ENCODE peak calls at places on chromosome 16, in seven cellular contexts. One of them, this sample, is unnamed.

GRCh38 chr16:18983565-18984424 is at the start of gene TMC7:
- DNase-seq in brain microvascular endothelial cell: peak; percentile 83
- DNase-seq in HCT116: peak; percentile 80
- DNase-seq in CD8-positive, alpha-beta T cell: no peak
- DNase-seq in cardiac fibroblast: peak; percentile 83
- DNase-seq in IMR-90: peak; percentile 79
- DNase-seq in D721Med: peak; percentile 82
- DNase-seq in this sample: peak; percentile 26

GRCh38 chr16:27389272-27389961 is 12.6 kb upstream of the IL21R start:
- DNase-seq in cardiac fibroblast: no peak
- DNase-seq in brain microvascular endothelial cell: no peak
- DNase-seq in HCT116: no peak
- DNase-seq in D721Med: no peak
- DNase-seq in IMR-90: peak; percentile 30
- DNase-seq in CD8-positive, alpha-beta T cell: no peak
- DNase-seq in this sample: no peak

GRCh38 chr16:78988361-78988992 is 612.1 kb downstream of the MAF start:
- DNase-seq in D721Med: no peak
- DNase-seq in HCT116: no peak
- DNase-seq in CD8-positive, alpha-beta T cell: no peak
- DNase-seq in IMR-90: no peak
- DNase-seq in cardiac fibroblast: no peak
- DNase-seq in brain microvascular endothelial cell: no peak
- DNase-seq in this sample: no peak

GRCh38 chr16:88510091-88510719 is 57.1 kb downstream of the ZFPM1 start:
- DNase-seq in D721Med: no peak
- DNase-seq in CD8-positive, alpha-beta T cell: no peak
- DNase-seq in IMR-90: no peak
- DNase-seq in HCT116: no peak
- DNase-seq in brain microvascular endothelial cell: no peak
- DNase-seq in cardiac fibroblast: no peak
- DNase-seq in this sample: no peak

GRCh38 chr16:31211960-31212359 is 2.0 kb upstream of the TRIM72 start:
- DNase-seq in HCT116: no peak
- DNase-seq in cardiac fibroblast: no peak
- DNase-seq in IMR-90: no peak
- DNase-seq in brain microvascular endothelial cell: no peak
- DNase-seq in CD8-positive, alpha-beta T cell: no peak
- DNase-seq in D721Med: peak; percentile 1
- DNase-seq in this sample: no peak

GRCh38 chr16:88511911-88512310 is 58.3 kb upstream of the ZC3H18 start:
- DNase-seq in cardiac fibroblast: no peak
- DNase-seq in IMR-90: no peak
- DNase-seq in brain microvascular endothelial cell: no peak
- DNase-seq in D721Med: no peak
- DNase-seq in CD8-positive, alpha-beta T cell: no peak
- DNase-seq in HCT116: no peak
- DNase-seq in this sample: no peak

GRCh38 chr16:52050418-52050817 is 496.5 kb downstream of the TOX3 start:
- DNase-seq in brain microvascular endothelial cell: peak; percentile 43
- DNase-seq in HCT116: no peak
- DNase-seq in IMR-90: peak; percentile 24
- DNase-seq in CD8-positive, alpha-beta T cell: no peak
- DNase-seq in D721Med: no peak
- DNase-seq in cardiac fibroblast: no peak
- DNase-seq in this sample: no peak

GRCh38 chr16:3738541-3738940 is 21.2 kb upstream of the TRAP1 start:
- DNase-seq in IMR-90: no peak
- DNase-seq in HCT116: no peak
- DNase-seq in brain microvascular endothelial cell: no peak
- DNase-seq in cardiac fibroblast: no peak
- DNase-seq in D721Med: no peak
- DNase-seq in CD8-positive, alpha-beta T cell: no peak
- DNase-seq in this sample: no peak

GRCh38 chr16:57147381-57148191 is 38.3 kb downstream of the PSME3IP1 start:
- DNase-seq in IMR-90: peak; percentile 46
- DNase-seq in HCT116: no peak
- DNase-seq in D721Med: no peak
- DNase-seq in cardiac fibroblast: peak; percentile 41
- DNase-seq in CD8-positive, alpha-beta T cell: no peak
- DNase-seq in brain microvascular endothelial cell: no peak
- DNase-seq in this sample: peak; percentile 13

GRCh38 chr16:64751906-64752305 is 370.0 kb downstream of the CDH11 start:
- DNase-seq in CD8-positive, alpha-beta T cell: no peak
- DNase-seq in cardiac fibroblast: peak; percentile 7
- DNase-seq in IMR-90: peak; percentile 90
- DNase-seq in D721Med: no peak
- DNase-seq in HCT116: no peak
- DNase-seq in brain microvascular endothelial cell: peak; percentile 87
- DNase-seq in this sample: no peak

GRCh38 chr16:58198022-58198683 is at the start of gene CSNK2A2:
- DNase-seq in IMR-90: peak; percentile 56
- DNase-seq in HCT116: peak; percentile 32
- DNase-seq in D721Med: peak; percentile 48
- DNase-seq in brain microvascular endothelial cell: peak; percentile 36
- DNase-seq in cardiac fibroblast: peak; percentile 74
- DNase-seq in CD8-positive, alpha-beta T cell: peak; percentile 67
- DNase-seq in this sample: peak; percentile 29

GRCh38 chr16:27576729-27577128 is 26.8 kb downstream of the KATNIP start:
- DNase-seq in HCT116: no peak
- DNase-seq in brain microvascular endothelial cell: no peak
- DNase-seq in cardiac fibroblast: no peak
- DNase-seq in CD8-positive, alpha-beta T cell: no peak
- DNase-seq in D721Med: no peak
- DNase-seq in IMR-90: no peak
- DNase-seq in this sample: no peak

GRCh38 chr16:83589576-83589975 is 218.2 kb upstream of the HSBP1 start:
- DNase-seq in brain microvascular endothelial cell: no peak
- DNase-seq in D721Med: no peak
- DNase-seq in CD8-positive, alpha-beta T cell: no peak
- DNase-seq in HCT116: no peak
- DNase-seq in cardiac fibroblast: no peak
- DNase-seq in IMR-90: no peak
- DNase-seq in this sample: no peak

GRCh38 chr16:31785126-31785525 is 88.5 kb upstream of the ZNF267 start:
- DNase-seq in CD8-positive, alpha-beta T cell: no peak
- DNase-seq in D721Med: no peak
- DNase-seq in cardiac fibroblast: no peak
- DNase-seq in IMR-90: no peak
- DNase-seq in brain microvascular endothelial cell: no peak
- DNase-seq in HCT116: no peak
- DNase-seq in this sample: no peak

GRCh38 chr16:19804538-19805323 is 79.9 kb downstream of the GPRC5B start:
- DNase-seq in D721Med: no peak
- DNase-seq in CD8-positive, alpha-beta T cell: no peak
- DNase-seq in cardiac fibroblast: peak; percentile 43
- DNase-seq in IMR-90: no peak
- DNase-seq in brain microvascular endothelial cell: no peak
- DNase-seq in HCT116: no peak
- DNase-seq in this sample: no peak

GRCh38 chr16:83781-84615 is 6.0 kb downstream of the MPG start:
- DNase-seq in HCT116: no peak
- DNase-seq in brain microvascular endothelial cell: no peak
- DNase-seq in D721Med: no peak
- DNase-seq in IMR-90: peak; percentile 28
- DNase-seq in CD8-positive, alpha-beta T cell: no peak
- DNase-seq in cardiac fibroblast: peak; percentile 54
- DNase-seq in this sample: no peak

GRCh38 chr16:19607610-19608280 is 52.2 kb downstream of the VPS35L start:
- DNase-seq in D721Med: no peak
- DNase-seq in HCT116: no peak
- DNase-seq in CD8-positive, alpha-beta T cell: no peak
- DNase-seq in IMR-90: peak; percentile 14
- DNase-seq in brain microvascular endothelial cell: peak; percentile 72
- DNase-seq in cardiac fibroblast: peak; percentile 42
- DNase-seq in this sample: no peak

GRCh38 chr16:50519001-50519400 is 29.2 kb upstream of the NKD1 start:
- DNase-seq in D721Med: no peak
- DNase-seq in HCT116: no peak
- DNase-seq in IMR-90: no peak
- DNase-seq in brain microvascular endothelial cell: no peak
- DNase-seq in CD8-positive, alpha-beta T cell: no peak
- DNase-seq in cardiac fibroblast: no peak
- DNase-seq in this sample: no peak

GRCh38 chr16:26531290-26531730 is 535.4 kb upstream of the C16orf82 start:
- DNase-seq in IMR-90: no peak
- DNase-seq in CD8-positive, alpha-beta T cell: no peak
- DNase-seq in cardiac fibroblast: no peak
- DNase-seq in brain microvascular endothelial cell: no peak
- DNase-seq in HCT116: no peak
- DNase-seq in D721Med: no peak
- DNase-seq in this sample: no peak

GRCh38 chr16:11354733-11355574 is 9.7 kb downstream of the RMI2 start:
- DNase-seq in D721Med: no peak
- DNase-seq in HCT116: no peak
- DNase-seq in CD8-positive, alpha-beta T cell: peak; percentile 91
- DNase-seq in brain microvascular endothelial cell: no peak
- DNase-seq in cardiac fibroblast: peak; percentile 62
- DNase-seq in IMR-90: peak; percentile 92
- DNase-seq in this sample: no peak

GRCh38 chr16:22188595-22189442 is 17.3 kb upstream of the EEF2K start:
- DNase-seq in cardiac fibroblast: peak; percentile 96
- DNase-seq in HCT116: peak; percentile 70
- DNase-seq in D721Med: no peak
- DNase-seq in IMR-90: peak; percentile 95
- DNase-seq in brain microvascular endothelial cell: peak; percentile 77
- DNase-seq in CD8-positive, alpha-beta T cell: peak; percentile 72
- DNase-seq in this sample: no peak

GRCh38 chr16:22151599-22151998 is 10.7 kb upstream of the SDR42E2 start:
- DNase-seq in brain microvascular endothelial cell: no peak
- DNase-seq in CD8-positive, alpha-beta T cell: no peak
- DNase-seq in D721Med: no peak
- DNase-seq in cardiac fibroblast: no peak
- DNase-seq in IMR-90: no peak
- DNase-seq in HCT116: no peak
- DNase-seq in this sample: no peak

GRCh38 chr16:528111-529011 is 849 bp downstream of the CAPN15 start:
- DNase-seq in brain microvascular endothelial cell: no peak
- DNase-seq in cardiac fibroblast: peak; percentile 65
- DNase-seq in D721Med: no peak
- DNase-seq in HCT116: no peak
- DNase-seq in IMR-90: peak; percentile 61
- DNase-seq in CD8-positive, alpha-beta T cell: no peak
- DNase-seq in this sample: peak; percentile 50

GRCh38 chr16:12172343-12172742 is 195.8 kb downstream of the SNX29 start:
- DNase-seq in IMR-90: no peak
- DNase-seq in cardiac fibroblast: no peak
- DNase-seq in HCT116: no peak
- DNase-seq in D721Med: no peak
- DNase-seq in CD8-positive, alpha-beta T cell: no peak
- DNase-seq in brain microvascular endothelial cell: no peak
- DNase-seq in this sample: no peak

GRCh38 chr16:54432481-54433229 is 146.1 kb upstream of the IRX3 start:
- DNase-seq in brain microvascular endothelial cell: no peak
- DNase-seq in HCT116: no peak
- DNase-seq in CD8-positive, alpha-beta T cell: no peak
- DNase-seq in D721Med: no peak
- DNase-seq in cardiac fibroblast: no peak
- DNase-seq in IMR-90: no peak
- DNase-seq in this sample: no peak
- TF ChIP-seq CTCF in brain microvascular endothelial cell: peak; percentile 5
- TF ChIP-seq CTCF in HCT116: no peak
- TF ChIP-seq CTCF in CD8-positive, alpha-beta T cell: no peak
- TF ChIP-seq CTCF in D721Med: no peak
- TF ChIP-seq CTCF in cardiac fibroblast: no peak
- TF ChIP-seq CTCF in IMR-90: no peak
- TF ChIP-seq CTCF in this sample: no peak

DNA sequence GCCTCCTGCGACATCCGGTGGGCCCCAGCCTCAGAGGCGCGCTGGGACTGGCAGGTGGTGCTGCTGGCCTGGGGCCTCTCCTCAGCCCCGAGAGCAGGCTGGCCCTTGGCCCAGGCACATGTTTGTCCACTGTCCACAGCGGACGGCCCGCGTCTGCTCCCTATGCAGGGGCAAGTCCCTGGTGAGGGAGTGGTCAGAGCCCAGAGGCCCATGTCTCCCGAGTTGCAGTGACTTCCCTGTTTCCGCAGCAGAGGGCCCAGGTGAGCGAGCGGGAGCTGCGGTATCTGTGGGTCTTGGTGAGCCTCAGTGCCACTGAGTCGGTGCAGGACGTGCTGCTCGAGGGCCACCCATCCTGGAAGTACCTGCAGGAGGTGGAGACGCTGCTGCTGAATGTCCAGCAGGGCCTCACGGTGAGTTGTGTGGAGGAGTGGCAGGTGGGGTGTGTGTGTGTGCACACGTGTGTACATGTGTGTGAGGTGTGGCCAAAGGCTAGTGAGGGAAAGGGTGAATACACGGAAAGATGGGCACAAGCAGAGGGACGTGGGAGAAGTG is 10.4 kb downstream of the IL34 start:
- DNase-seq in CD8-positive, alpha-beta T cell: no peak
- DNase-seq in D721Med: no peak
- DNase-seq in brain microvascular endothelial cell: no peak
- DNase-seq in HCT116: no peak
- DNase-seq in IMR-90: no peak
- DNase-seq in cardiac fibroblast: no peak
- DNase-seq in this sample: no peak
- TF ChIP-seq CTCF in CD8-positive, alpha-beta T cell: no peak
- TF ChIP-seq CTCF in D721Med: no peak
- TF ChIP-seq CTCF in brain microvascular endothelial cell: peak; percentile 5
- TF ChIP-seq CTCF in HCT116: no peak
- TF ChIP-seq CTCF in IMR-90: no peak
- TF ChIP-seq CTCF in cardiac fibroblast: no peak
- TF ChIP-seq CTCF in this sample: no peak

GRCh38 chr16:10332301-10332700 is 53.6 kb upstream of the ATF7IP2 start:
- DNase-seq in CD8-positive, alpha-beta T cell: no peak
- DNase-seq in IMR-90: no peak
- DNase-seq in D721Med: no peak
- DNase-seq in cardiac fibroblast: no peak
- DNase-seq in brain microvascular endothelial cell: no peak
- DNase-seq in HCT116: no peak
- DNase-seq in this sample: no peak
- TF ChIP-seq CTCF in CD8-positive, alpha-beta T cell: no peak
- TF ChIP-seq CTCF in IMR-90: no peak
- TF ChIP-seq CTCF in D721Med: no peak
- TF ChIP-seq CTCF in cardiac fibroblast: no peak
- TF ChIP-seq CTCF in brain microvascular endothelial cell: no peak
- TF ChIP-seq CTCF in HCT116: no peak
- TF ChIP-seq CTCF in this sample: no peak

GRCh38 chr16:49183911-49184310 is 97.7 kb downstream of the CBLN1 start:
- DNase-seq in D721Med: no peak
- DNase-seq in CD8-positive, alpha-beta T cell: no peak
- DNase-seq in brain microvascular endothelial cell: no peak
- DNase-seq in IMR-90: no peak
- DNase-seq in HCT116: peak; percentile 31
- DNase-seq in cardiac fibroblast: no peak
- DNase-seq in this sample: no peak

GRCh38 chr16:49179714-49180330 is 101.8 kb downstream of the CBLN1 start:
- DNase-seq in D721Med: no peak
- DNase-seq in cardiac fibroblast: no peak
- DNase-seq in CD8-positive, alpha-beta T cell: no peak
- DNase-seq in brain microvascular endothelial cell: no peak
- DNase-seq in HCT116: no peak
- DNase-seq in IMR-90: no peak
- DNase-seq in this sample: no peak

DNA sequence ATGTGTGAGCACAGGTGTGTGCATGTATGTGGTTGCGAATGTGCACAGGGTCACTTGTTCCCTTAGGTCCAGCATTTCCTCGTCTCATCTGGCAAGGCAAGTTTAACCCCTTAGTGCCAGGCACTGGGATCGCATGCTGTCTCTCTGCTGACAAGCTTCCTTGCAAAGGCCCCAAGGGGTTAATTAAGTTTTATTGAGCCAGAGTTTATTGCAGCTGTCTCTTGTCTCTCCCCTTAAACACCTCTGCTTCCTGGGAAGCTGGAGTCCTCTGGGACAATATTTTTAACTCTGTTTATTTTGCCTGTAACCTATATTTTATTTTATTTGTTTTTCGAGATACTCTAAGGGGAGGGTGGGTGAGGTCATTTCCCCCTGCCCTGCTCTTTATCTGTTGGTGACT is 99.8 kb downstream of the CBLN1 start:
- DNase-seq in cardiac fibroblast: no peak
- DNase-seq in brain microvascular endothelial cell: no peak
- DNase-seq in IMR-90: no peak
- DNase-seq in HCT116: no peak
- DNase-seq in CD8-positive, alpha-beta T cell: no peak
- DNase-seq in D721Med: no peak
- DNase-seq in this sample: no peak
- TF ChIP-seq CTCF in cardiac fibroblast: no peak
- TF ChIP-seq CTCF in brain microvascular endothelial cell: no peak
- TF ChIP-seq CTCF in IMR-90: no peak
- TF ChIP-seq CTCF in HCT116: no peak
- TF ChIP-seq CTCF in CD8-positive, alpha-beta T cell: no peak
- TF ChIP-seq CTCF in D721Med: no peak
- TF ChIP-seq CTCF in this sample: no peak